ENCODE peak calls at places on chromosomes 2 and 18, in four cellular contexts. B is H1, M is gastrocnemius medialis, W is right lobe of liver. F is an unnamed sample.

GRCh38 chr2:196990092-196990491 is 63.6 kb upstream of the PGAP1 start:
- DNase-seq in B (no peak), M (no peak), W (no peak), F (no peak)

GRCh38 chr2:181686566-181687185 is 6.4 kb upstream of the NEUROD1 start:
- DNase-seq in B (no peak), M (no peak), W (no peak), F (no peak)

GRCh38 chr2:214019973-214020345 is 390.9 kb upstream of the VWC2L start:
- DNase-seq in B (no peak), M (no peak), W (no peak), F (no peak)

GRCh38 chr2:14601070-14601770 is 31.3 kb upstream of the LRATD1 start:
- DNase-seq in B (no peak), M (no peak), W (no peak), F (no peak)

GRCh38 chr2:221289389-221289788 is 282.7 kb downstream of the EPHA4 start:
- DNase-seq in B (no peak), M (no peak), W (no peak), F (no peak)

GRCh38 chr2:25286025-25286400 is 55.7 kb downstream of the DNMT3A start:
- DNase-seq in B (no peak), M (no peak), W (no peak), F (no peak)

GRCh38 chr2:56184500-56184996 is 758 bp downstream of the CCDC85A start:
- DNase-seq in B (peak; percentile 73), M (no peak), W (peak; percentile 25), F (no peak)

GRCh38 chr2:121196849-121197155 is 88.2 kb downstream of the TFCP2L1 start:
- DNase-seq in B (no peak), M (no peak), W (no peak), F (no peak)

GRCh38 chr18:32349728-32350395 is 120.8 kb downstream of the GAREM1 start:
- DNase-seq in B (no peak), M (peak; percentile 51), W (peak; percentile 49), F (peak; percentile 79)

GRCh38 chr2:150887926-150888325 is 373.7 kb downstream of the RBM43 start:
- DNase-seq in B (no peak), M (no peak), W (no peak), F (no peak)

GRCh38 chr2:46331099-46331766 is 34.0 kb downstream of the EPAS1 start:
- DNase-seq in B (no peak), M (no peak), W (no peak), F (no peak)
- H3K4me3 ChIP-seq in B (no peak overlapping the region), M (no peak overlapping the region), W (no peak overlapping the region), F (no peak overlapping the region)

DNA sequence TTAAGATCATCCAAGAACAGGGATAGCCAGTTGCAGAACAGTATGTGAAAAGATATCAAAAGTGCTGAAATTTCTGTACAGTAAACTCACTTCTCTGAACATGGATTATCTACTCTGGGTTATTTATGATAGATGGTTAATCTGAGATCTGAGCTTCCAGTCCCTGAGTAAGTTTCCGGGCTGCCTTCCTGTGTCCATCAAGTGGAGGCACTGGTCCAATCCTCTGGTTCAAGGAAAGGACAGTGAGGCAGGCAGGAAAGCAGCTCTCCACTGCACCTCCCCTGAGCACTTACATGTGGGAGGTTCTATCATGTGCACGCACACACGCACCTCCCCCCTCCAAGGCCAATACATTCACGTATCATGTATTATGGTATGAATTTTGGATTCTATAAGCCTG is 32.5 kb downstream of the GPR45 start:
- DNase-seq in B (no peak), M (no peak), W (peak; percentile 33), F (no peak)
- TF ChIP-seq POLR2A in B (no peak), M (no peak), W (no peak), F (no peak)

GRCh38 chr2:20143263-20143662 is 81.7 kb downstream of the SDC1 start:
- DNase-seq in B (no peak), M (no peak), W (no peak), F (no peak)

GRCh38 chr2:20139828-20140227 is 85.1 kb downstream of the SDC1 start:
- DNase-seq in B (no peak), M (no peak), W (no peak), F (no peak)

GRCh38 chr2:20140321-20141055 is 84.4 kb downstream of the SDC1 start:
- DNase-seq in B (no peak), M (no peak), W (no peak), F (no peak)

GRCh38 chr2:20141806-20142205 is 83.1 kb downstream of the SDC1 start:
- DNase-seq in B (no peak), M (no peak), W (no peak), F (no peak)

GRCh38 chr2:20141056-20141762 is 83.7 kb downstream of the SDC1 start:
- DNase-seq in B (no peak), M (peak; percentile 41), W (peak; percentile 90), F (no peak)
- H3K4me3 ChIP-seq in B (no peak overlapping the region), M (no peak overlapping the region), W (no peak overlapping the region), F (no peak overlapping the region)

GRCh38 chr18:46379323-46379950 is 275.3 kb downstream of the HAUS1 start:
- DNase-seq in B (no peak), M (no peak), W (no peak), F (no peak)
- TF ChIP-seq POLR2A in B (no peak), M (no peak), W (no peak), F (no peak)

GRCh38 chr2:69933839-69934613 is 19.1 kb downstream of the MXD1 start:
- DNase-seq in B (no peak), M (no peak), W (no peak), F (no peak)
- H3K4me3 ChIP-seq in B (no peak overlapping the region), M (no peak overlapping the region), W (no peak overlapping the region), F (no peak overlapping the region)

DNA sequence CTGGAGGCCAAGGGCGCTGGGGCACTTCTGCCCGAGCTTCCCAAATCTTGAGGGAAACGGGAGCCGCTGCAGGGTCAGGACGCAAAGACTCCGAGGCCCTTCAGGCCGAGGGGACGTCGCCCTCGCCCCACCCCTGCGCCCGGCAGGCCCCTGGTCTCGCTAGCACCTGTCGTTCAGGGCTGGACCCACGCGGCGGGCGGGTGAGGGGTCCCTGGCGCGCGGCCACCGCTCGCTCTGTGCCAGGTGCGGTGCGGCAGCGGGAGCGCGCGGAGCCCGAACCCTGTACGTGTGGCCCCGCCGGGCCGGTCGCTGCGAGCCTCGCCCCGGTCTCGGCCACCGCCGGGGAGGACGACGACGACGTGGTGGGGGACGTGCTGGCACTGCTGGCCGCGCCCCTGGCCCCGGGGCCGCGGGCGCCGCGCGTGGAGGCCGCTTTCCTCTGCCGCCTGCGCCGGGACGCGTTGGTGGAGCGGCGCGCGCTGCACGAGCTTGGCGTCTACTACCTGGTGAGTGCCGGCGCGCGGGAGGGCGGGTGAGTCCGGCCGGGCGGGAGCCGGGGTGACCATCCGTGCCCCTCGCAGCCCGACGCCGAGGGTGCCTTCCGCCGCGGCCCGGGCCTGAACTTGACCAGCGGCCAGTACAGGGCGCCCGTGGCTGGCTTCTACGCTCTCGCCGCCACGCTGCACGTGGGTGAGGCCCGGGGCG is 4.9 kb downstream of the ERFE start:
- DNase-seq in B (peak; percentile 64), M (no peak), W (no peak), F (no peak)
- TF ChIP-seq POLR2A in B (no peak), M (no peak), W (no peak), F (no peak)

DNA sequence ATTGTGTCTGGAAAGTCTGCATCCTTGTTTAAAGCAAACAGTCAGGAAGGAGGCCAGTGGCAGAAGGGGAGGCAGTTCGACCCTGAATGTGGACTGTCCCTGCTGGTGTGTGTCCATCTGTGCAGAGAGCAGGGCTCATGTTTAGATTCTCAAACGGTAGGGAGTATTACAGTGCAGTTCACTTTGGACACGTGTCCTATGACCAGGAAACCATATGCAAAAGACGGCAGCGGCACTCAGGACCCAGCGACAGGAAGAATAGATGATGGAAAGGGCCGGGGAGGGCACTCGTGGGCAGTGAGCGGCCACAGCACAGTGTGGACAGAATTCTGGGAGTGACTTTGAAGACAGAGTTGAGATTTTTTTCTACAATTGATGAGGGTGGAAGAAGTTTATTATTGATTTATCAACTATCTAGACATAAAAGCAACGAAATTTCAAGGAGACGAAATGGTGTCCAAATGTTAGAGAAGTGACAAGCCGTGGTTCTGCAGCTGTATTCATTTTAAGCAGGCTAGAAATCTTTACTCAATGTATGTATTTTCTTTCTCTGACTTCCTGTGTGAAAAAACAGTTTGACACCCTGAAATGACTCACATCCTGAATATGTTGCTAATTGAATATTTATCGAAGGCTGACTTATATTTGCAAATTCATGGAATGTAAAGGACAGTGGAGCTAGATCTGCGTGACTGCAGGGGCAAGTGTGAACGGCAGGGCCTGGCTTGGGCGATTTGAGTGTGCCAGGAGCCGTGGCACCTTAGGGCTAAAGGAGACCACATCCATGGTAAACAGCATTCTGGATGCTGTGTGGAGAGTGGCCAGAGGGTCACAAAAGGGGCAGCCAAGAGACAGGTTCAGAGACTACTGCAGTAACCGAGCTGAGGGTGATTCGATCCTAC is 214.2 kb downstream of the PTGR3 start:
- DNase-seq in B (no peak), M (no peak), W (no peak), F (no peak)
- H3K4me3 ChIP-seq in B (no peak overlapping the region), M (no peak overlapping the region), W (no peak overlapping the region), F (no peak overlapping the region)

GRCh38 chr2:46308629-46309028 is 11.4 kb downstream of the EPAS1 start:
- DNase-seq in B (no peak), M (no peak), W (no peak), F (no peak)

GRCh38 chr2:46310446-46310845 is 13.2 kb downstream of the EPAS1 start:
- DNase-seq in B (no peak), M (no peak), W (no peak), F (no peak)

GRCh38 chr2:46306988-46307655 is 9.9 kb downstream of the EPAS1 start:
- DNase-seq in B (no peak), M (no peak), W (no peak), F (no peak)

GRCh38 chr2:46308081-46308480 is 10.9 kb downstream of the EPAS1 start:
- DNase-seq in B (no peak), M (no peak), W (no peak), F (no peak)

DNA sequence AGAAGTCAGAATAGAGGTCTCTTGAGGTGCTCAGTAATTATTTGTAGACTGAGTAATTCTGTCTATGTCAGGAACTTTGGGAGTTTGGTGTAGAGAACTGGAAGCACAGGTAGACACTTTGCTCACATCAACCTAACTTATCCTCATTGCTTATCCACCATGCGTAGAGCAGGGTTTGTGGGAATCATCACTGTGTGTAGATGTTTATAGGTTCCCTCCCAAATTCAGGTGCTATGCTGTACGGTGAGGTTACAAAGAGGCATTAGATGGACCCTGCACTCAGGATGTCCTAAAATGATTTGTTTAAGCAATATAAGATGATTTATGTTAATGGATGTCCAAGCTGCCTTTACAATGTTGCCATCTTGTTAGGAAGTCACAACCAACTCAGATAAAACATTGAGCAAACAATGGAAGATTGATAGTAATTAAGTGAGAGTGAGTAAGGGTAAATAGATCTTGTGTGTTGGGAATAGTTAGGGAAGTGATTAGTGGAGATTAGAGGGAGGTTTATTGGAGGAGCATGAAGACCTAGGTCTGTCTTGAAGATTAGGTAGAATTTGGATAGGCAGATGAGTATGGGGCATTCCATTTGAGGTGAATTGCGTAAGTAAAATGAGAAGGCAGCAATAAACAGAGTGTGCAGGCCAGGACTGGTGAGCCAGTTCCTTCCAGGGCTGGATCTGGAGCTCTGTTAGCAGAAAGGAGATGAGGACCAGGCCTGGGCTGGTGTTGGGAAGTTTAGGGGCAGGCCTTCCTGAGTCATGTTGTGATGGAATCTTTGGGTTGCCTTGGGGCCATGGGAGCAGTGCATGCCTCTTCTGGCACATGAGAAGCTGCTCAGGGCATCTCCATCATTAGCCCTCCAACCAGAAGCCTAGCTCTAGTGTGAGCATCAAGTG is 12.1 kb downstream of the EPAS1 start:
- DNase-seq in B (no peak), M (no peak), W (no peak), F (no peak)
- TF ChIP-seq POLR2A in B (no peak), M (no peak), W (no peak), F (no peak)

DNA sequence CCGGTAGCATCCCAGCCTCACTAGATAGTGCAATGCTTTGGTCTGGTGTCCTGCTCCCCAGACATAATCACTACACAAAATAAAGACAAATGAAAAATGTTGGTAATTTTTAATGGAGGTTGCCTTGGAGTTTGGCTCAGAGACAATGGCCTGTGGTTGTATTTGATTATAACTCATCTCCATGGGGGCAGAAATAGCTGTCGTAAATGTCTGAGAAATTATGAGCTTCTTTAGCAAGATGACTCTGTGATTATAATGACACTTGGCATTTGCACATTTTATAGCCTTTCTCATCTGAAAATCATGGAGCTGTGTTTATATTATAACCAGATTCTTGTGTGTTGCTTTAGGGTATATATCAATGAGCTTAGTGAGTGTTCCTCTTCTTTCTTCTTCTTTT is 1779.7 kb upstream of the CELF4 start:
- DNase-seq in B (no peak), M (no peak), W (no peak), F (no peak)
- H3K4me3 ChIP-seq in B (no peak overlapping the region), M (no peak overlapping the region), W (no peak overlapping the region), F (no peak overlapping the region)

F was measured in Peyer's patch.